ENCODE peak calls at places on chromosome 1, in eight cellular contexts. L, D, X, E, C, O, A and H are unnamed samples.
A peak's percentile ranks its signal among the peaks of the same experiment; 100 is the strongest.

GRCh38 chr1:220527279-220528048 is 472 bp upstream of the MARK1 start:
- DNase-seq in L (peak; percentile 52), D (peak; percentile 28), X (peak; percentile 20), E (peak; percentile 15), C (no peak), O (peak; percentile 46), A (no peak), H (no peak)

GRCh38 chr1:200673952-200674823 is 4.5 kb upstream of the DDX59 start:
- DNase-seq in L (no peak), D (no peak), X (peak; percentile 66), E (peak; percentile 9), C (no peak), O (no peak), A (no peak), H (no peak)

GRCh38 chr1:106952766-106953165 is 103.7 kb upstream of the PRMT6 start:
- DNase-seq in L (no peak), D (no peak), X (peak; percentile 39), E (peak; percentile 66), C (no peak), O (no peak), A (no peak), H (no peak)

GRCh38 chr1:151504759-151505158 is 6.4 kb upstream of the CGN start:
- DNase-seq in L (no peak), D (no peak), X (no peak), E (no peak), C (no peak), O (no peak), A (no peak), H (no peak)

GRCh38 chr1:231215676-231216385 is 25.2 kb upstream of the GNPAT start:
- DNase-seq in L (no peak), D (no peak), X (no peak), E (no peak), C (no peak), O (no peak), A (no peak), H (no peak)

GRCh38 chr1:235888119-235888643 is 21.5 kb upstream of the LYST start:
- DNase-seq in L (no peak), D (no peak), X (no peak), E (no peak), C (no peak), O (no peak), A (peak; percentile 61), H (no peak)

GRCh38 chr1:234495231-234495990 is 16.4 kb upstream of the TARBP1 start:
- DNase-seq in L (no peak), D (peak; percentile 48), X (peak; percentile 78), E (peak; percentile 91), C (no peak), O (no peak), A (peak; percentile 79), H (peak; percentile 51)

GRCh38 chr1:169466259-169467230 is 19.2 kb downstream of the SLC19A2 start:
- DNase-seq in L (peak; percentile 22), D (peak; percentile 37), X (peak; percentile 75), E (peak; percentile 65), C (peak; percentile 27), O (peak; percentile 49), A (peak; percentile 42), H (peak; percentile 21)

GRCh38 chr1:43322506-43322905 is 15.1 kb upstream of the MPL start:
- DNase-seq in L (no peak), D (no peak), X (no peak), E (no peak), C (no peak), O (no peak), A (no peak), H (no peak)

GRCh38 chr1:43321331-43321891 is 16.2 kb upstream of the MPL start:
- DNase-seq in L (no peak), D (no peak), X (no peak), E (no peak), C (no peak), O (no peak), A (no peak), H (no peak)

GRCh38 chr1:43324810-43325209 is 12.8 kb upstream of the MPL start:
- DNase-seq in L (no peak), D (no peak), X (no peak), E (no peak), C (no peak), O (no peak), A (no peak), H (no peak)

GRCh38 chr1:43327549-43328292 is 9.9 kb upstream of the MPL start:
- DNase-seq in L (no peak), D (no peak), X (no peak), E (peak; percentile 38), C (no peak), O (no peak), A (no peak), H (no peak)

GRCh38 chr1:43325381-43325780 is 12.2 kb upstream of the MPL start:
- DNase-seq in L (no peak), D (no peak), X (no peak), E (no peak), C (no peak), O (no peak), A (no peak), H (no peak)
- H3K9me2 ChIP-seq in L (no peaks in the 10 kb centered on the region), D (no peaks in the 10 kb centered on the region), X (no peaks in the 10 kb centered on the region), E (no peaks in the 10 kb centered on the region), C (no peaks in the 10 kb centered on the region), O (peaks cover 5% of the 10 kb centered on the region), A (no peaks in the 10 kb centered on the region), H (no peaks in the 10 kb centered on the region)

GRCh38 chr1:48940946-48941732 is 164.4 kb upstream of the BEND5 start:
- DNase-seq in L (no peak), D (no peak), X (no peak), E (no peak), C (no peak), O (no peak), A (no peak), H (no peak)

GRCh38 chr1:48937732-48938131 is 161.0 kb upstream of the BEND5 start:
- DNase-seq in L (no peak), D (no peak), X (no peak), E (no peak), C (no peak), O (peak; percentile 5), A (no peak), H (no peak)

GRCh38 chr1:48938975-48939374 is 162.3 kb upstream of the BEND5 start:
- DNase-seq in L (no peak), D (no peak), X (no peak), E (no peak), C (no peak), O (no peak), A (no peak), H (no peak)

GRCh38 chr1:48939828-48940227 is 163.1 kb upstream of the BEND5 start:
- DNase-seq in L (no peak), D (no peak), X (no peak), E (no peak), C (no peak), O (no peak), A (no peak), H (no peak)

DNA sequence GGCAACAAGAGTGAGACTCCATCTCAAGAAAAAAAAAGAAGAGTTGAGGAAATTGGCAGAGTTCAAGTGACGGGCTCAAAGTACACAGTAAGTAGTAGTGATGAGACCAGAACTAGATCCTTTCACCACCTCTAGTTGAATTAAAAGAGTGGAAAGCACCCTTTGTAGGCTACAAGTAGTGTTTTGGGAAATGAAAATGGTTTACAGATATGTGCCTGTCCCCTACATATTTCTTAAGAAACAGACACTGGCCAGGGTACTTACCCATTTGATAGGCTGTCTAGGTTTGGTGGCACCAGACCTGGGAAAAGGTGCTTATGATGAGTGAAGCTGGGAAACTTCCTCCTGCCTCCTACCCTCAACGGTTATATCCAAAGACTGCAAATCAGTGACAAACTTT is 163.7 kb upstream of the BEND5 start:
- DNase-seq in L (no peak), D (no peak), X (no peak), E (no peak), C (no peak), O (no peak), A (no peak), H (no peak)
- H3K4me3 ChIP-seq in L (no peak overlapping the region), D (no peak overlapping the region), X (no peak overlapping the region), E (no peak overlapping the region), C (no peak overlapping the region), O (no peak overlapping the region), A (no peak overlapping the region), H (no peak overlapping the region)

GRCh38 chr1:27872802-27873665 is 690 bp downstream of the THEMIS2 start:
- DNase-seq in L (peak; percentile 55), D (no peak), X (no peak), E (peak; percentile 82), C (no peak), O (peak; percentile 64), A (no peak), H (no peak)

GRCh38 chr1:27869719-27870085 is 2.6 kb upstream of the THEMIS2 start:
- DNase-seq in L (no peak), D (no peak), X (no peak), E (no peak), C (no peak), O (no peak), A (no peak), H (no peak)

GRCh38 chr1:27873671-27874384 is 1.5 kb downstream of the THEMIS2 start:
- DNase-seq in L (no peak), D (no peak), X (no peak), E (no peak), C (no peak), O (no peak), A (no peak), H (no peak)

GRCh38 chr1:27868932-27869718 is 3.2 kb upstream of the THEMIS2 start:
- DNase-seq in L (no peak), D (no peak), X (no peak), E (no peak), C (no peak), O (no peak), A (peak; percentile 36), H (peak; percentile 78)

DNA sequence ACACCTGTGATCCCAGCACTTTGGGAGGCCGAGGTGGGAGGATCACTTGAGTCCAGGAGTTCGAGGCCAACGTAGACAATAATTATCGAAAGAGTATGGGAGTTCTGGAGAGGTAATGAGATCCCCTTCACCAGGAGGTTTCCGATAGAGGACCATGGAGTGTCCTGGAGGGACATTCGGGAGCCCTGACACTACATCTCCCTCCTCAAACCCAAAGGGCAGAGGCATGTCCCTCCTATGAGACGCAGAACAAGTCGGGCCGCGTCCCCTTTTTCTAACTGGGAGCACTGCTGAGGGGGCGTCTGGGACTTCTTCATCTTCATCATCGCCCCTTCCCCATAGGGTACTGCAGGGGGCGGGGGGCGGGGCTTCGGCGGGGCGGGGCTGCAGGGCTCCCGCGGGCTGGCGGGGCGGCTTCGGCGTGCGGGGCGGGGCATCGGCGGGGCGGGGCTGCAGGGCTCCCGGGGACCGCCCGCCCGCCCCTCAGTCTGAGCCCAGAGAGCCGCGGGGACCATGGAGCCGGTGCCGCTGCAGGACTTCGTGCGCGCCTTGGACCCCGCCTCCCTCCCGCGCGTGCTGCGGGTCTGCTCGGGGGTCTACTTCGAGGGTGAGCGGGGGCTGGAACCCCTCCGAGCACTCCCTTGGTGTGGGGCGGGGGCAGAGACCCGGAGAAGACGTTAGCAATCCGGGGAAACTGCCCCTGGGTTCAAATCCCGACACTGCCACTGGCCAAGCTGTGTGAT is at the start of gene THEMIS2:
- DNase-seq in L (peak; percentile 98), D (peak; percentile 63), X (peak; percentile 23), E (peak; percentile 81), C (no peak), O (peak; percentile 86), A (peak; percentile 64), H (peak; percentile 71)
- TF ChIP-seq EZH2phosphoT487 in L (no peak), D (no peak), X (no peak), E (no peak), C (no peak), O (no peak), A (no peak), H (no peak)

GRCh38 chr1:23111600-23112535 is 56.8 kb downstream of the LUZP1 start:
- DNase-seq in L (no peak), D (no peak), X (no peak), E (peak; percentile 53), C (no peak), O (no peak), A (no peak), H (no peak)

GRCh38 chr1:23110391-23110790 is 58.3 kb downstream of the LUZP1 start:
- DNase-seq in L (no peak), D (no peak), X (no peak), E (no peak), C (no peak), O (no peak), A (no peak), H (no peak)

GRCh38 chr1:23103001-23103879 is 65.4 kb downstream of the LUZP1 start:
- DNase-seq in L (no peak), D (no peak), X (peak; percentile 88), E (peak; percentile 59), C (peak; percentile 31), O (no peak), A (no peak), H (peak; percentile 36)

GRCh38 chr1:23114424-23115079 is 54.1 kb downstream of the LUZP1 start:
- DNase-seq in L (no peak), D (no peak), X (no peak), E (peak; percentile 34), C (no peak), O (no peak), A (no peak), H (no peak)

DNA sequence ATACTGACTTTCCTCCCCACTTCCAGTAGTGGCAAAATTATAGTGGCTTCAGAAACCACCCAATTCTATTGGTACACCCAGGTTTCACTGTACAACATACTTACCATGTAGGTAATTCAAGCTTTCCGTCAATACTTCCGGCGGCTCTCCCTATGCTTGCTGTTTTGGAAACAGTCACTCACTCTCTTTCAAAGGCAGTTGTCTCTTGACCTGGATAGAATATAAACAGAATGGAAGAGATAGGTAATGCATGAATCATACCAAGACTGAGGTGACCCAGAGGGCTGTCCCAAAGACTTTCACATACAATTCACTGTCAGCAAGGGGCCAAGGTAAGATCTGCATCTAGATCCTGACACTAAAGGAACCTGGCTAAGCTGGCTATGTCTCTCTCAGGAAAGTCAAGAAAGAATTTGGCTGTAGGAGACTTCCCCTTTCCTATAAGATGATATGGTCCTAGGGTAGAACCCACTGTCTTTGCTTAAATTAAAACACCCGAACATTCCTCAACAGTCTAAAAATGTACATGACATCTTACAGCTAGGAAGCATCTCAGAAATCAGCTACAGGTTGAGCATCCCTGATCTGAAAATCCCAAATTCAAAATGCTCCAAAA is 59.6 kb downstream of the LUZP1 start:
- DNase-seq in L (no peak), D (no peak), X (peak; percentile 46), E (no peak), C (peak; percentile 60), O (no peak), A (no peak), H (no peak)
- H3K9me2 ChIP-seq in L (no peaks in the 10 kb centered on the region), D (no peaks in the 10 kb centered on the region), X (no peaks in the 10 kb centered on the region), E (no peaks in the 10 kb centered on the region), C (no peaks in the 10 kb centered on the region), O (no peaks in the 10 kb centered on the region), A (no peaks in the 10 kb centered on the region), H (no peaks in the 10 kb centered on the region)